ENCODE peak calls at places on chromosome 2, in seven cellular contexts. W is GM23338; M is coronary artery; L is fibroblast of mammary gland; G is breast epithelium; X is fibroblast of lung; E is CD8-positive, alpha-beta T cell. D is an unnamed sample.

GRCh38 chr2:98458667-98459380 is 14.2 kb downstream of the INPP4A start:
- DNase-seq in E (peak; percentile 47), M (no peak), G (no peak), L (no peak), X (no peak), W (no peak), D (no peak)

GRCh38 chr2:27356056-27356381 is 545 bp downstream of the GTF3C2 start:
- DNase-seq in M (no peak), X (peak; percentile 52), W (peak; percentile 75), G (peak; percentile 44), L (peak; percentile 63), E (no peak), D (no peak)

GRCh38 chr2:173217106-173217840 is 137.4 kb upstream of the CDCA7 start:
- DNase-seq in X (peak; percentile 58), M (no peak), W (peak; percentile 27), G (no peak), E (no peak), L (peak; percentile 29), D (no peak)

GRCh38 chr2:68317971-68318685 is 1.6 kb downstream of the CNRIP1 start:
- DNase-seq in E (no peak), W (peak; percentile 6), M (no peak), L (peak; percentile 29), X (peak; percentile 6), G (no peak), D (no peak)

GRCh38 chr2:25306767-25307368 is 34.9 kb downstream of the DNMT3A start:
- DNase-seq in X (no peak), E (no peak), L (no peak), M (no peak), G (no peak), W (no peak), D (no peak)

GRCh38 chr2:198054299-198054698 is 249.9 kb downstream of the PLCL1 start:
- DNase-seq in G (peak; percentile 19), M (no peak), L (peak; percentile 52), W (peak; percentile 74), E (no peak), X (peak; percentile 19), D (peak; percentile 24)

GRCh38 chr2:100293341-100294161 is 28.8 kb downstream of the LONRF2 start:
- DNase-seq in W (no peak), E (no peak), M (no peak), L (peak; percentile 10), X (peak; percentile 33), G (no peak), D (no peak)

GRCh38 chr2:112790305-112790704 is 6.0 kb upstream of the IL1A start:
- DNase-seq in E (no peak), M (no peak), L (no peak), W (no peak), G (no peak), X (no peak), D (no peak)

GRCh38 chr2:132715554-132715953 is 45.5 kb upstream of the LYPD1 start:
- DNase-seq in M (no peak), X (no peak), L (no peak), W (no peak), E (no peak), G (no peak), D (no peak)

GRCh38 chr2:217325251-217325650 is 465.4 kb upstream of the TNP1 start:
- DNase-seq in M (no peak), E (no peak), L (no peak), G (no peak), X (no peak), W (no peak), D (no peak)

GRCh38 chr2:64700133-64700809 is 46.6 kb upstream of the SERTAD2 start:
- DNase-seq in X (no peak), M (no peak), E (no peak), G (no peak), L (peak; percentile 75), W (no peak), D (peak; percentile 41)

GRCh38 chr2:195445639-195446038 is 211.4 kb upstream of the SLC39A10 start:
- DNase-seq in W (no peak), M (no peak), G (no peak), E (no peak), X (peak; percentile 18), L (peak; percentile 3), D (peak; percentile 24)

GRCh38 chr2:231387904-231388724 is 7.4 kb upstream of the B3GNT7 start:
- DNase-seq in W (no peak), X (peak; percentile 71), L (peak; percentile 43), G (peak; percentile 40), M (no peak), E (no peak), D (peak; percentile 68)

GRCh38 chr2:69192176-69192945 is 179.4 kb downstream of the ANTXR1 start:
- DNase-seq in M (no peak), L (peak; percentile 43), E (no peak), G (no peak), X (peak; percentile 69), W (peak; percentile 65), D (no peak)

GRCh38 chr2:66305714-66306113 is 129.2 kb upstream of the MEIS1 start:
- DNase-seq in W (no peak), M (peak; percentile 73), X (peak; percentile 3), E (no peak), G (peak; percentile 70), L (peak; percentile 36), D (peak; percentile 6)

GRCh38 chr2:36539631-36540030 is 58.3 kb downstream of the FEZ2 start:
- DNase-seq in X (peak; percentile 48), W (no peak), G (no peak), E (no peak), M (no peak), L (peak; percentile 55), D (peak; percentile 55)

GRCh38 chr2:218217366-218218309 is 649 bp downstream of the ARPC2 start:
- DNase-seq in M (peak; percentile 80), W (peak; percentile 68), L (no peak), G (peak; percentile 44), X (peak; percentile 25), E (peak; percentile 76), D (peak; percentile 60)

GRCh38 chr2:105380432-105381118 is 18.3 kb downstream of the FHL2 start:
- DNase-seq in E (no peak), M (peak; percentile 69), L (no peak), X (no peak), G (no peak), W (no peak), D (no peak)

GRCh38 chr2:121197369-121198091 is 87.5 kb downstream of the TFCP2L1 start:
- DNase-seq in G (peak; percentile 97), E (no peak), L (peak; percentile 65), W (no peak), M (peak; percentile 88), X (peak; percentile 61), D (peak; percentile 85)

GRCh38 chr2:210477496-210477895 is 937 bp upstream of the LANCL1 start:
- DNase-seq in G (no peak), M (no peak), L (peak; percentile 81), X (peak; percentile 32), E (no peak), W (peak; percentile 71), D (peak; percentile 69)

GRCh38 chr2:152304845-152305244 is 30.1 kb upstream of the FMNL2 start:
- DNase-seq in E (no peak), W (no peak), G (no peak), M (no peak), X (peak; percentile 68), L (no peak), D (no peak)

GRCh38 chr2:227460833-227461232 is 11.1 kb upstream of the AGFG1 start:
- DNase-seq in E (no peak), X (peak; percentile 60), W (no peak), M (no peak), L (peak; percentile 55), G (no peak), D (no peak)

GRCh38 chr2:128374711-128375413 is 56.2 kb upstream of the HS6ST1 start:
- DNase-seq in M (peak; percentile 71), G (no peak), W (no peak), X (no peak), L (no peak), E (peak; percentile 37), D (peak; percentile 21)

GRCh38 chr2:85852979-85853498 is 35.8 kb downstream of the ST3GAL5 start:
- DNase-seq in G (peak; percentile 25), E (peak; percentile 82), X (no peak), M (no peak), L (peak; percentile 24), W (no peak), D (peak; percentile 39)
- H3K4me3 ChIP-seq in G (no peak overlapping the region), E (peak overlapping the region; percentile 48), X (no peak overlapping the region), M (no peak overlapping the region), L (no peak overlapping the region), W (no peak overlapping the region), D (peak overlapping the region; percentile 5)

GRCh38 chr2:40329739-40330047 is 122.2 kb downstream of the SLC8A1 start:
- DNase-seq in X (no peak), E (no peak), M (no peak), G (no peak), L (no peak), W (no peak), D (no peak)

GRCh38 chr2:40330086-40330485 is 121.8 kb downstream of the SLC8A1 start:
- DNase-seq in W (no peak), G (no peak), M (no peak), X (no peak), E (no peak), L (no peak), D (no peak)

GRCh38 chr2:40321822-40322221 is 130.1 kb downstream of the SLC8A1 start:
- DNase-seq in L (no peak), E (no peak), M (no peak), X (no peak), G (no peak), W (no peak), D (no peak)

GRCh38 chr2:40321224-40321623 is 130.7 kb downstream of the SLC8A1 start:
- DNase-seq in G (no peak), X (no peak), M (no peak), E (no peak), L (no peak), W (no peak), D (no peak)

DNA sequence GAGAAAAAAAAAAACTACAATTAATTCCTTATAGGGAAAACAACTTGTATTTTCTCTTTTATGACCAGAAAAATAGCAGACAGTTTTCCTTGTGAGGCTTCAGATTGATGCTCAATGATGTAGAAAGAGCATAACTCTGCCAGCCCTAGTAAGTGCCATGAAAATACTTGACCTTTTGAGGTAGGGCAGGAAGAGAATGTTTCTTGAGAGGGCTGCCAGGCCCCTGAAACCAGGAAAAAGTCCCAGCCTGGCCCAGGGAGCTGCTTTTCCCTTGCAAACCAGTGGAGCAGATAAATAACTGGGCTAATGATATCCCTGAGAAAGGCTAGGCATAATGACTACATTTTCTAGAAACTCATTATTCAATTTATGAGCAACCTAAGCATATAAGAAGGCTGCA is 126.8 kb downstream of the SLC8A1 start:
- DNase-seq in G (no peak), X (peak; percentile 39), E (no peak), M (no peak), W (no peak), L (no peak), D (no peak)
- TF ChIP-seq CTCF in G (no peak), X (no peak), E (no peak), M (no peak), W (no peak), L (no peak), D (no peak)

GRCh38 chr2:215657844-215658243 is 222.0 kb upstream of the FN1 start:
- DNase-seq in W (no peak), G (no peak), E (no peak), X (peak; percentile 99), M (no peak), L (peak; percentile 99), D (peak; percentile 96)
- H3K4me3 ChIP-seq in W (no peak overlapping the region), G (no peak overlapping the region), E (no peak overlapping the region), X (no peak overlapping the region), M (no peak overlapping the region), L (no peak overlapping the region), D (no peak overlapping the region)

GRCh38 chr2:189628817-189629552 is 32.3 kb upstream of the ASNSD1 start:
- DNase-seq in X (no peak), G (no peak), W (no peak), L (peak; percentile 10), E (no peak), M (no peak), D (no peak)
- TF ChIP-seq CTCF in X (no peak), G (no peak), W (peak; percentile 53), L (no peak), E (no peak), M (no peak), D (no peak)

D was measured in foreskin fibroblast.